ENCODE peak calls at places on chromosomes 7 and 10, in six cellular contexts. O, Z, V, L, A and P are unnamed samples. For H3K4me1, the result is how much of the 10 kb centered on the place peaks cover.

GRCh38 chr7:84291756-84292155 is 97.2 kb upstream of the SEMA3A start:
- DNase-seq in O (no peak), Z (no peak), V (no peak), L (no peak), A (no peak), P (no peak)

GRCh38 chr7:126686474-126686873 is 566.3 kb downstream of the GRM8 start:
- DNase-seq in O (no peak), Z (no peak), V (no peak), L (no peak), A (no peak), P (no peak)

GRCh38 chr10:88317099-88317498 is 266.0 kb downstream of the RNLS start:
- DNase-seq in O (no peak), Z (no peak), V (no peak), L (no peak), A (no peak), P (no peak)

GRCh38 chr10:58643029-58643428 is 130.4 kb downstream of the BICC1 start:
- DNase-seq in O (no peak), Z (no peak), V (no peak), L (no peak), A (no peak), P (no peak)

GRCh38 chr10:73232887-73233286 is 14.2 kb downstream of the DNAJC9 start:
- DNase-seq in O (no peak), Z (no peak), V (no peak), L (no peak), A (no peak), P (no peak)

GRCh38 chr10:117137031-117137910 is 799 bp downstream of the VAX1 start:
- DNase-seq in O (no peak), Z (peak), V (no peak), L (no peak), A (no peak), P (peak)

GRCh38 chr7:232571-233455 is 40.4 kb downstream of the FAM20C start:
- DNase-seq in O (no peak), Z (no peak), V (peak), L (no peak), A (peak), P (no peak)

GRCh38 chr10:22736134-22736533 is 21.8 kb upstream of the PIP4K2A start:
- DNase-seq in O (no peak), Z (no peak), V (no peak), L (no peak), A (no peak), P (no peak)

GRCh38 chr7:128812514-128813168 is 17.6 kb upstream of the FLNC start:
- DNase-seq in O (no peak), Z (no peak), V (no peak), L (no peak), A (peak), P (peak)

GRCh38 chr10:30857803-30858202 is 173.9 kb downstream of the ZNF438 start:
- DNase-seq in O (peak), Z (no peak), V (no peak), L (no peak), A (peak), P (peak)

GRCh38 chr7:77199008-77199966 is at the start of gene FGL2:
- DNase-seq in O (peak), Z (no peak), V (peak), L (no peak), A (peak), P (peak)

GRCh38 chr7:133618970-133619369 is 366.1 kb downstream of the EXOC4 start:
- DNase-seq in O (no peak), Z (no peak), V (no peak), L (no peak), A (no peak), P (no peak)

GRCh38 chr7:133623716-133624115 is 370.8 kb downstream of the EXOC4 start:
- DNase-seq in O (no peak), Z (no peak), V (no peak), L (no peak), A (no peak), P (no peak)

GRCh38 chr7:133614251-133614650 is 361.4 kb downstream of the EXOC4 start:
- DNase-seq in O (no peak), Z (no peak), V (no peak), L (no peak), A (no peak), P (no peak)

GRCh38 chr7:133619491-133619890 is 366.6 kb downstream of the EXOC4 start:
- DNase-seq in O (no peak), Z (no peak), V (no peak), L (no peak), A (no peak), P (no peak)
- H3K4me1 ChIP-seq in O (under half), Z (under half), V (under half), L (under half), A (under half), P (under half)

GRCh38 chr10:110016957-110017514 is 9.3 kb downstream of the ADD3 start:
- DNase-seq in O (no peak), Z (no peak), V (no peak), L (no peak), A (no peak), P (no peak)

GRCh38 chr10:110011679-110012078 is 3.9 kb downstream of the ADD3 start:
- DNase-seq in O (no peak), Z (no peak), V (no peak), L (no peak), A (no peak), P (no peak)

GRCh38 chr10:110016037-110016436 is 8.3 kb downstream of the ADD3 start:
- DNase-seq in O (no peak), Z (peak), V (no peak), L (no peak), A (no peak), P (peak)

GRCh38 chr10:110010076-110011069 is 2.6 kb downstream of the ADD3 start:
- DNase-seq in O (no peak), Z (no peak), V (no peak), L (peak), A (no peak), P (peak)

GRCh38 chr10:110013615-110014293 is 6.0 kb downstream of the ADD3 start:
- DNase-seq in O (no peak), Z (no peak), V (no peak), L (no peak), A (no peak), P (no peak)
- H3K27ac ChIP-seq in O (peak), Z (no peak), V (no peak), L (no peak), A (no peak), P (peak)

GRCh38 chr7:130365093-130365492 is 15.2 kb upstream of the CPA1 start:
- DNase-seq in O (no peak), Z (no peak), V (no peak), L (no peak), A (no peak), P (no peak)

GRCh38 chr7:130363156-130363847 is 17.0 kb upstream of the CPA1 start:
- DNase-seq in O (peak), Z (peak), V (peak), L (no peak), A (peak), P (no peak)

GRCh38 chr7:130365511-130366441 is 14.5 kb upstream of the CPA1 start:
- DNase-seq in O (peak), Z (no peak), V (no peak), L (peak), A (peak), P (peak)

GRCh38 chr7:130366561-130366960 is 13.7 kb upstream of the CPA1 start:
- DNase-seq in O (peak), Z (no peak), V (no peak), L (no peak), A (no peak), P (no peak)

GRCh38 chr7:130364446-130364845 is 15.8 kb upstream of the CPA1 start:
- DNase-seq in O (peak), Z (no peak), V (no peak), L (no peak), A (no peak), P (peak)
- H3K4me3 ChIP-seq in O (no peak), Z (no peak), V (no peak), L (no peak), A (no peak), P (no peak)

DNA sequence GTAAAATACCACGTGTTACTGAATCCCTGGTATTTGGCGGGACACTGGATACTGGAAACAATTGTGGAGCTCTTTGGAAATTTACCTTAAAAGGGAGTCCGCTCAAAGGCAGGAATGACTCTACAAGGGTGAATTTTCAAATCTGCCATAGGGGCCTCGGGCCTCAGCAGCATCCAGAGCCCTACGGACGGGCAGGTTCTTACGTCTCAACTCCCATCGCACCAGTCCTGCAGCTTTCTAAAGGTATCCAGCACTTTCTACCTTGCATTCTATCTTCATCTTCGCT is 248 bp downstream of the PSPH start:
- DNase-seq in O (no peak), Z (no peak), V (no peak), L (no peak), A (no peak), P (no peak)
- H3K4me1 ChIP-seq in O (under half), Z (half or more), V (half or more), L (under half), A (under half), P (under half)

GRCh38 chr7:116707289-116707688 is 35.3 kb downstream of the MET start:
- DNase-seq in O (no peak), Z (no peak), V (no peak), L (no peak), A (no peak), P (no peak)
- H3K27ac ChIP-seq in O (no peak), Z (peak), V (no peak), L (no peak), A (peak), P (no peak)

DNA sequence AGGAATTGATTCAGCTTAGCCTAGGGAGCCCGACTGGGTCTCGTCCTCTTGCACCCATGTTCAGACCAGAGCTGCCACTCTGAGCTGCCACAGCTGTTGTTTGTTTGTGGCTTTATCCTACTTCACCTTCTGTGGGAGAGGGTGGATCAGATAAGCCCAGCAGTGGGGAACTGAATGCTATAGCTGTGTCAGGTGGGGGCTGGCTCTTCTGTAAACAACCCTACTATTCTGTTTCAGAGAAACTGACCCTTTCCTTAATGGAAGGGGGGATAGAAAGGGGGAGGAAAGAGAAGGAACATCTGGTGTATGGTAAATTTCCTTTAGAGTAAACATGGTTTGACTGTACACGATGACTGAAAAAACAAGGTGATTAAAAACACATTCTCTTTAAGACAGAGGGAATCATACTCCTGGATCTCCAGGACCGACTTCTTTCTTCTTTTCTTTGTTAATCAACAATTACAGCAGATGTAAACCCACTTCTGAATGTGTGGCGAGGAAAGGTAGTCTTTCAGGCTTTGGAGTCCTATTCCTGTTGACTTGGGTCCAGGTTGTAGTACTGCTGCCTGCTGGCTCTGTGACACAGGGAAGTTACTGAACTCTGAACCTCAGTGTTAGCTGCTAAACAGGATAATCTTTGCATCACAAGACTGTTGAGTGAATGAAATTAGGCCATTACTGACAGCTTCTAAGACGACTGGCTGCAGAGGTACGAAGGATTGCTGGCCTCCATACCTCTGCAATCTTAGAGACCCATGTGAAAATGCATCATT is 6.0 kb downstream of the PRXL2A start:
- DNase-seq in O (peak), Z (no peak), V (no peak), L (no peak), A (no peak), P (peak)
- H3K4me3 ChIP-seq in O (no peak), Z (no peak), V (no peak), L (no peak), A (no peak), P (no peak)

GRCh38 chr7:155807013-155807804 is 5.1 kb downstream of the SHH start:
- DNase-seq in O (no peak), Z (no peak), V (no peak), L (no peak), A (no peak), P (no peak)
- H3K4me1 ChIP-seq in O (under half), Z (under half), V (half or more), L (under half), A (under half), P (under half)

GRCh38 chr10:79207726-79208125 is 139.0 kb downstream of the ZMIZ1 start:
- DNase-seq in O (no peak), Z (no peak), V (no peak), L (no peak), A (no peak), P (no peak)

GRCh38 chr10:79208251-79208983 is 138.9 kb upstream of the PPIF start:
- DNase-seq in O (no peak), Z (no peak), V (no peak), L (no peak), A (no peak), P (no peak)

GRCh38 chr10:79210672-79211071 is 136.6 kb upstream of the PPIF start:
- DNase-seq in O (no peak), Z (no peak), V (no peak), L (no peak), A (no peak), P (no peak)

GRCh38 chr10:79209831-79210230 is 137.4 kb upstream of the PPIF start:
- DNase-seq in O (no peak), Z (no peak), V (no peak), L (no peak), A (no peak), P (no peak)

GRCh38 chr10:79209340-79209739 is 137.9 kb upstream of the PPIF start:
- DNase-seq in O (no peak), Z (no peak), V (no peak), L (no peak), A (no peak), P (no peak)
- H3K27ac ChIP-seq in O (no peak), Z (no peak), V (no peak), L (no peak), A (no peak), P (no peak)